ENCODE peak calls at places on chromosome 22, in five cellular contexts. One of them, this sample, is unnamed.

GRCh38 chr22:17845790-17846189 is 71.5 kb upstream of the BID start:
- DNase-seq in K562: no peak
- DNase-seq in spleen: no peak
- DNase-seq in esophagus muscularis mucosa: no peak
- DNase-seq in body of pancreas: no peak
- DNase-seq in this sample: no peak

GRCh38 chr22:19962909-19963806 is 21.5 kb upstream of the TXNRD2 start:
- DNase-seq in spleen: peak; percentile 70
- DNase-seq in esophagus muscularis mucosa: no peak
- DNase-seq in body of pancreas: peak; percentile 93
- DNase-seq in K562: no peak
- DNase-seq in this sample: no peak

GRCh38 chr22:17303441-17303839 is 65.8 kb upstream of the CECR2 start:
- DNase-seq in spleen: peak; percentile 68
- DNase-seq in body of pancreas: no peak
- DNase-seq in esophagus muscularis mucosa: no peak
- DNase-seq in K562: no peak
- DNase-seq in this sample: no peak

GRCh38 chr22:38718414-38718813 is 12.7 kb downstream of the GTPBP1 start:
- DNase-seq in body of pancreas: peak; percentile 77
- DNase-seq in K562: no peak
- DNase-seq in spleen: no peak
- DNase-seq in esophagus muscularis mucosa: no peak
- DNase-seq in this sample: no peak

GRCh38 chr22:46542011-46542985 is 4.9 kb upstream of the CELSR1 start:
- DNase-seq in K562: peak; percentile 77
- DNase-seq in esophagus muscularis mucosa: no peak
- DNase-seq in spleen: peak; percentile 93
- DNase-seq in body of pancreas: peak; percentile 72
- DNase-seq in this sample: peak; percentile 82

GRCh38 chr22:46744581-46744980 is 6.5 kb upstream of the CERK start:
- DNase-seq in K562: no peak
- DNase-seq in esophagus muscularis mucosa: no peak
- DNase-seq in body of pancreas: no peak
- DNase-seq in spleen: no peak
- DNase-seq in this sample: no peak

GRCh38 chr22:26323013-26323412 is 106.0 kb upstream of the ASPHD2 start:
- DNase-seq in K562: no peak
- DNase-seq in esophagus muscularis mucosa: no peak
- DNase-seq in spleen: no peak
- DNase-seq in body of pancreas: no peak
- DNase-seq in this sample: no peak

GRCh38 chr22:47045691-47046410 is 283.4 kb downstream of the TBC1D22A start:
- DNase-seq in esophagus muscularis mucosa: no peak
- DNase-seq in K562: no peak
- DNase-seq in body of pancreas: no peak
- DNase-seq in spleen: peak; percentile 69
- DNase-seq in this sample: no peak

GRCh38 chr22:24525416-24526037 is 29.4 kb downstream of the GUCD1 start:
- DNase-seq in spleen: peak; percentile 92
- DNase-seq in body of pancreas: peak; percentile 79
- DNase-seq in esophagus muscularis mucosa: peak; percentile 95
- DNase-seq in K562: peak; percentile 77
- DNase-seq in this sample: peak; percentile 84

GRCh38 chr22:48358886-48359612 is 1468.6 kb downstream of the BRD1 start:
- DNase-seq in K562: no peak
- DNase-seq in spleen: peak; percentile 38
- DNase-seq in esophagus muscularis mucosa: no peak
- DNase-seq in body of pancreas: no peak
- DNase-seq in this sample: no peak

GRCh38 chr22:35930933-35931332 is 97.7 kb downstream of the RBFOX2 start:
- DNase-seq in body of pancreas: no peak
- DNase-seq in K562: peak; percentile 46
- DNase-seq in esophagus muscularis mucosa: no peak
- DNase-seq in spleen: no peak
- DNase-seq in this sample: peak; percentile 34
- TF ChIP-seq CTCF in body of pancreas: peak; percentile 84
- TF ChIP-seq CTCF in K562: peak; percentile 51
- TF ChIP-seq CTCF in esophagus muscularis mucosa: peak; percentile 82
- TF ChIP-seq CTCF in spleen: peak; percentile 44
- TF ChIP-seq CTCF in this sample: peak; percentile 62

DNA sequence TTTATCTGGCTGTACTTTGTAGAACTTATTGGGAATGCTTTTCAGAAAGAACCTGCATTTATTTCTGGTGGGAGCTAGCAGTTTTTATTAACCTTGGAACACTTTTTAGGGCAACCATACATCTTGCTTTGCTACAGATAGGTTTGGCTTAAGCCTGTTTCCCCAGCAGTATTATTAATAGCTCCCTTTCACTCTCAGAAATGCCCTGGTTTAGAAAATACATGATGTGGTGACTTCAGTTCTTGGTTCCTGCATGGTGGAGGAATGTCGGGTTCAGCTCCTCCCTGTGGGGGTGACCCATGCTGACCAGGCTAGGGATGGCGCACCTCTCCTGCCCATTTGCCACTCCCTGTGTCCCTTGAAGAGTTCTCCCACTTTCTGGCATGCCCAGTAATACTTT is 28.2 kb downstream of the ZBED4 start:
- DNase-seq in body of pancreas: no peak
- DNase-seq in K562: no peak
- DNase-seq in esophagus muscularis mucosa: no peak
- DNase-seq in spleen: no peak
- DNase-seq in this sample: no peak
- H3K27ac ChIP-seq in body of pancreas: no peak overlapping the region
- H3K27ac ChIP-seq in K562: no peak overlapping the region
- H3K27ac ChIP-seq in esophagus muscularis mucosa: no peak overlapping the region
- H3K27ac ChIP-seq in spleen: no peak overlapping the region
- H3K27ac ChIP-seq in this sample: no peak overlapping the region

GRCh38 chr22:41940853-41941765 is 5.8 kb downstream of the CENPM start:
- DNase-seq in body of pancreas: peak; percentile 87
- DNase-seq in esophagus muscularis mucosa: no peak
- DNase-seq in spleen: peak; percentile 95
- DNase-seq in K562: peak; percentile 66
- DNase-seq in this sample: peak; percentile 88
- TF ChIP-seq POLR2A in body of pancreas: no peak
- TF ChIP-seq POLR2A in esophagus muscularis mucosa: no peak
- TF ChIP-seq POLR2A in spleen: peak; percentile 7
- TF ChIP-seq POLR2A in K562: no peak
- TF ChIP-seq POLR2A in this sample: no peak

GRCh38 chr22:44438056-44438455 is 60.0 kb downstream of the RTL6 start:
- DNase-seq in body of pancreas: no peak
- DNase-seq in esophagus muscularis mucosa: no peak
- DNase-seq in spleen: no peak
- DNase-seq in K562: no peak
- DNase-seq in this sample: no peak
- TF ChIP-seq CTCF in body of pancreas: no peak
- TF ChIP-seq CTCF in esophagus muscularis mucosa: no peak
- TF ChIP-seq CTCF in spleen: peak; percentile 16
- TF ChIP-seq CTCF in K562: peak; percentile 86
- TF ChIP-seq CTCF in this sample: no peak

DNA sequence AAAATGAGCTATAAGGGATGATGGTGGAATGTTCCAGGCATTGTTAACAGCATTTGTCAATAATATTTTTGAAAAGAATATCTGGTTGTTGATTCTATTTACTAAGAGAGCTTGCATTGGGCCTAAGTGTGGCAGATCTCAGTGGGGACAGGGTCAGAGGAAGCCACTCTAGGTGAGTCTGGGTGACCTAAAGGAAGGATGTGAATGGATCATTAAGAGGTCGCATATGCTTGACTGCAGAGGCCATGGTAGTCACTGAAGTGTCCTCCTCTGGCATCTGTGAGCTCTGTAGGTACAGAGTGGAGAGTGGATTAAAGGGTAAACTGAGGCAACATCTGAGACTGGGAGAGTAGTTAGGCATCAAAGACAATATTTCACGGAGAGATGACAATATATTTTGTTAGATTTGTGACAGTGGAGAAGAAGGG is 37.9 kb upstream of the TOP3B start:
- DNase-seq in K562: no peak
- DNase-seq in esophagus muscularis mucosa: no peak
- DNase-seq in spleen: no peak
- DNase-seq in body of pancreas: no peak
- DNase-seq in this sample: no peak
- H3K27ac ChIP-seq in K562: no peak overlapping the region
- H3K27ac ChIP-seq in esophagus muscularis mucosa: no peak overlapping the region
- H3K27ac ChIP-seq in spleen: no peak overlapping the region
- H3K27ac ChIP-seq in body of pancreas: no peak overlapping the region
- H3K27ac ChIP-seq in this sample: no peak overlapping the region

GRCh38 chr22:41446639-41447434 is at the start of gene TOB2:
- DNase-seq in K562: peak; percentile 86
- DNase-seq in spleen: peak; percentile 99
- DNase-seq in esophagus muscularis mucosa: peak; percentile 98
- DNase-seq in body of pancreas: peak; percentile 96
- DNase-seq in this sample: peak; percentile 97

GRCh38 chr22:41442240-41442792 is 4.3 kb downstream of the TOB2 start:
- DNase-seq in esophagus muscularis mucosa: no peak
- DNase-seq in body of pancreas: no peak
- DNase-seq in K562: no peak
- DNase-seq in spleen: no peak
- DNase-seq in this sample: no peak

GRCh38 chr22:41445171-41446056 is 1.2 kb downstream of the TOB2 start:
- DNase-seq in K562: no peak
- DNase-seq in spleen: peak; percentile 84
- DNase-seq in esophagus muscularis mucosa: no peak
- DNase-seq in body of pancreas: no peak
- DNase-seq in this sample: peak; percentile 32

GRCh38 chr22:41446057-41446501 is 522 bp downstream of the TOB2 start:
- DNase-seq in K562: no peak
- DNase-seq in spleen: peak; percentile 91
- DNase-seq in body of pancreas: peak; percentile 52
- DNase-seq in esophagus muscularis mucosa: no peak
- DNase-seq in this sample: peak; percentile 41

DNA sequence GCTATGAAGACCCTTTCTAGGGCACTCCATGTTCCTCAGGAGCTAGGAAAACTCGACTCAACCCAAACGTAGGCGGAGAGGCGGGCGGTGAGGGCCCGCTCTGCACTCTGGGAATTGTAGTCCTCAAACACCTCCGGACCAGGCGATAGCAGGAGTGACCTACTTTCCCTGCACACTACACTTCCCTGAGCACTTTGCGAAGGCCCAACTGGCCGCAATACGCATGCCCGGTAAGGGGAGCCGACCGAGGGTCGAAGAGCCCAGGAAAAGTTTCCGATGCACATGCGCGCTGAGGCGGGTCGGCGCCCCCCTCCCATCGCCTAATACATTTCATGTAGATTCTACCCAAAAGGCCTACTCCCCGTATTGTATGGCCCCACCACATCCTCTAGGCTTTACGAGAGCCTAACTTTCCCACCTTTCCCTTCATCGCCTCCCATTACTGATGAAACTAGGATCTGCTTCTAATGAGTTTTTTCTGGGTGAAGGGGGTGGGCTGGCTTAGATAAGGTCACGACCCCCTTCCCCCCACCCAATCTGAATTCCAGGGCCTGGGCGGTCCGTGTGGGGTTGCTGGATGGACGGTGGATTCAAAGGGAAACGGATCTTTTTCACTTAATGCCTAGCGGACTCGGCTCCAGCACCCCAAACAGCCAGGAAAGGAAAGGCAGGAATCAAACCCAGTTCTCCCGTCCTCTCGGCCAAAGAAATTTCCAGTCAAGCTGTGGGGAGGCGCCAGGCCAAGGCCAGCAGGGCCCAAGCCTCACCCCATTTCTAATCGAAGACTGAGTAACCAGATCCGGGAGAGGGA is 2.0 kb downstream of the TOB2 start:
- DNase-seq in spleen: peak; percentile 95
- DNase-seq in body of pancreas: peak; percentile 89
- DNase-seq in esophagus muscularis mucosa: peak; percentile 98
- DNase-seq in K562: peak; percentile 85
- DNase-seq in this sample: peak; percentile 97
- TF ChIP-seq POLR2A in spleen: no peak
- TF ChIP-seq POLR2A in body of pancreas: peak; percentile 53
- TF ChIP-seq POLR2A in esophagus muscularis mucosa: no peak
- TF ChIP-seq POLR2A in K562: no peak
- TF ChIP-seq POLR2A in this sample: peak; percentile 56